ENCODE peak calls at places on chromosome 7, in five cellular contexts. One of them, this sample, is unnamed.

GRCh38 chr7:18402488-18403183 is 92.9 kb upstream of the HDAC9 start:
- DNase-seq in cardiac muscle cell: no peak
- DNase-seq in activated T-helper 9 cell treated with anti-CD3 and anti-CD28 coated beads, Interleukin-2, amount 50 U/mL, for 16 hours: no peak
- DNase-seq in amygdala: no peak
- DNase-seq in fibroblast of the conjunctiva: peak; percentile 5
- DNase-seq in this sample: peak; percentile 10

GRCh38 chr7:107803009-107803581 is at the start of gene SLC26A3:
- DNase-seq in fibroblast of the conjunctiva: no peak
- DNase-seq in cardiac muscle cell: no peak
- DNase-seq in activated T-helper 9 cell treated with anti-CD3 and anti-CD28 coated beads, Interleukin-2, amount 50 U/mL, for 16 hours: no peak
- DNase-seq in amygdala: no peak
- DNase-seq in this sample: no peak

GRCh38 chr7:37481154-37481553 is 32.5 kb upstream of the ELMO1 start:
- DNase-seq in activated T-helper 9 cell treated with anti-CD3 and anti-CD28 coated beads, Interleukin-2, amount 50 U/mL, for 16 hours: no peak
- DNase-seq in fibroblast of the conjunctiva: no peak
- DNase-seq in cardiac muscle cell: no peak
- DNase-seq in amygdala: no peak
- DNase-seq in this sample: no peak

GRCh38 chr7:15751191-15751701 is 64.8 kb upstream of the MEOX2 start:
- DNase-seq in cardiac muscle cell: no peak
- DNase-seq in activated T-helper 9 cell treated with anti-CD3 and anti-CD28 coated beads, Interleukin-2, amount 50 U/mL, for 16 hours: no peak
- DNase-seq in amygdala: no peak
- DNase-seq in fibroblast of the conjunctiva: no peak
- DNase-seq in this sample: no peak

GRCh38 chr7:91039033-91039432 is 225.2 kb upstream of the FZD1 start:
- DNase-seq in fibroblast of the conjunctiva: no peak
- DNase-seq in cardiac muscle cell: no peak
- DNase-seq in activated T-helper 9 cell treated with anti-CD3 and anti-CD28 coated beads, Interleukin-2, amount 50 U/mL, for 16 hours: no peak
- DNase-seq in amygdala: no peak
- DNase-seq in this sample: no peak

GRCh38 chr7:110573862-110574528 is 516.9 kb upstream of the LRRN3 start:
- DNase-seq in amygdala: no peak
- DNase-seq in activated T-helper 9 cell treated with anti-CD3 and anti-CD28 coated beads, Interleukin-2, amount 50 U/mL, for 16 hours: no peak
- DNase-seq in cardiac muscle cell: no peak
- DNase-seq in fibroblast of the conjunctiva: peak; percentile 1
- DNase-seq in this sample: no peak

GRCh38 chr7:115635367-115635766 is 395.2 kb downstream of the TFEC start:
- DNase-seq in activated T-helper 9 cell treated with anti-CD3 and anti-CD28 coated beads, Interleukin-2, amount 50 U/mL, for 16 hours: no peak
- DNase-seq in fibroblast of the conjunctiva: peak; percentile 16
- DNase-seq in amygdala: no peak
- DNase-seq in cardiac muscle cell: no peak
- DNase-seq in this sample: no peak

GRCh38 chr7:101854084-101854865 is 36.8 kb downstream of the CUX1 start:
- DNase-seq in fibroblast of the conjunctiva: no peak
- DNase-seq in cardiac muscle cell: no peak
- DNase-seq in amygdala: no peak
- DNase-seq in activated T-helper 9 cell treated with anti-CD3 and anti-CD28 coated beads, Interleukin-2, amount 50 U/mL, for 16 hours: no peak
- DNase-seq in this sample: no peak

GRCh38 chr7:112157072-112157471 is 49.1 kb downstream of the DOCK4 start:
- DNase-seq in amygdala: no peak
- DNase-seq in fibroblast of the conjunctiva: no peak
- DNase-seq in cardiac muscle cell: no peak
- DNase-seq in activated T-helper 9 cell treated with anti-CD3 and anti-CD28 coated beads, Interleukin-2, amount 50 U/mL, for 16 hours: no peak
- DNase-seq in this sample: no peak

GRCh38 chr7:18829518-18830252 is 287.8 kb downstream of the TWIST1 start:
- DNase-seq in fibroblast of the conjunctiva: peak; percentile 74
- DNase-seq in amygdala: no peak
- DNase-seq in activated T-helper 9 cell treated with anti-CD3 and anti-CD28 coated beads, Interleukin-2, amount 50 U/mL, for 16 hours: no peak
- DNase-seq in cardiac muscle cell: no peak
- DNase-seq in this sample: peak; percentile 10

GRCh38 chr7:41924798-41925197 is 221.9 kb upstream of the INHBA start:
- DNase-seq in activated T-helper 9 cell treated with anti-CD3 and anti-CD28 coated beads, Interleukin-2, amount 50 U/mL, for 16 hours: no peak
- DNase-seq in amygdala: no peak
- DNase-seq in cardiac muscle cell: no peak
- DNase-seq in fibroblast of the conjunctiva: no peak
- DNase-seq in this sample: no peak

GRCh38 chr7:4661871-4662270 is 20.2 kb upstream of the FOXK1 start:
- DNase-seq in fibroblast of the conjunctiva: no peak
- DNase-seq in activated T-helper 9 cell treated with anti-CD3 and anti-CD28 coated beads, Interleukin-2, amount 50 U/mL, for 16 hours: no peak
- DNase-seq in amygdala: no peak
- DNase-seq in cardiac muscle cell: no peak
- DNase-seq in this sample: peak; percentile 70

GRCh38 chr7:46651561-46652088 is 730.6 kb upstream of the IGFBP3 start:
- DNase-seq in activated T-helper 9 cell treated with anti-CD3 and anti-CD28 coated beads, Interleukin-2, amount 50 U/mL, for 16 hours: no peak
- DNase-seq in amygdala: no peak
- DNase-seq in cardiac muscle cell: peak; percentile 9
- DNase-seq in fibroblast of the conjunctiva: no peak
- DNase-seq in this sample: no peak

GRCh38 chr7:87448427-87448826 is 27.1 kb downstream of the ABCB4 start:
- DNase-seq in activated T-helper 9 cell treated with anti-CD3 and anti-CD28 coated beads, Interleukin-2, amount 50 U/mL, for 16 hours: no peak
- DNase-seq in amygdala: no peak
- DNase-seq in fibroblast of the conjunctiva: no peak
- DNase-seq in cardiac muscle cell: no peak
- DNase-seq in this sample: no peak

GRCh38 chr7:3176112-3176836 is 124.8 kb upstream of the SDK1 start:
- DNase-seq in amygdala: no peak
- DNase-seq in activated T-helper 9 cell treated with anti-CD3 and anti-CD28 coated beads, Interleukin-2, amount 50 U/mL, for 16 hours: no peak
- DNase-seq in cardiac muscle cell: no peak
- DNase-seq in fibroblast of the conjunctiva: no peak
- DNase-seq in this sample: no peak

GRCh38 chr7:2621948-2622640 is 9.7 kb upstream of the TTYH3 start:
- DNase-seq in activated T-helper 9 cell treated with anti-CD3 and anti-CD28 coated beads, Interleukin-2, amount 50 U/mL, for 16 hours: no peak
- DNase-seq in amygdala: no peak
- DNase-seq in fibroblast of the conjunctiva: no peak
- DNase-seq in cardiac muscle cell: peak; percentile 96
- DNase-seq in this sample: no peak

GRCh38 chr7:132030161-132030568 is 473.7 kb upstream of the PODXL start:
- DNase-seq in cardiac muscle cell: peak; percentile 34
- DNase-seq in amygdala: no peak
- DNase-seq in fibroblast of the conjunctiva: no peak
- DNase-seq in activated T-helper 9 cell treated with anti-CD3 and anti-CD28 coated beads, Interleukin-2, amount 50 U/mL, for 16 hours: no peak
- DNase-seq in this sample: no peak

GRCh38 chr7:102028206-102028826 is 210.9 kb downstream of the CUX1 start:
- DNase-seq in amygdala: no peak
- DNase-seq in activated T-helper 9 cell treated with anti-CD3 and anti-CD28 coated beads, Interleukin-2, amount 50 U/mL, for 16 hours: no peak
- DNase-seq in fibroblast of the conjunctiva: no peak
- DNase-seq in cardiac muscle cell: no peak
- DNase-seq in this sample: no peak

GRCh38 chr7:121019018-121019417 is 30.5 kb downstream of the CPED1 start:
- DNase-seq in cardiac muscle cell: no peak
- DNase-seq in activated T-helper 9 cell treated with anti-CD3 and anti-CD28 coated beads, Interleukin-2, amount 50 U/mL, for 16 hours: no peak
- DNase-seq in amygdala: no peak
- DNase-seq in fibroblast of the conjunctiva: no peak
- DNase-seq in this sample: no peak

GRCh38 chr7:135731131-135731530 is 3.1 kb upstream of the SLC13A4 start:
- DNase-seq in amygdala: no peak
- DNase-seq in activated T-helper 9 cell treated with anti-CD3 and anti-CD28 coated beads, Interleukin-2, amount 50 U/mL, for 16 hours: no peak
- DNase-seq in fibroblast of the conjunctiva: no peak
- DNase-seq in cardiac muscle cell: no peak
- DNase-seq in this sample: no peak

GRCh38 chr7:51324206-51324884 is 7.7 kb upstream of the COBL start:
- DNase-seq in amygdala: no peak
- DNase-seq in activated T-helper 9 cell treated with anti-CD3 and anti-CD28 coated beads, Interleukin-2, amount 50 U/mL, for 16 hours: no peak
- DNase-seq in cardiac muscle cell: no peak
- DNase-seq in fibroblast of the conjunctiva: peak; percentile 1
- DNase-seq in this sample: no peak

GRCh38 chr7:55006499-55006898 is 12.3 kb upstream of the EGFR start:
- DNase-seq in fibroblast of the conjunctiva: no peak
- DNase-seq in activated T-helper 9 cell treated with anti-CD3 and anti-CD28 coated beads, Interleukin-2, amount 50 U/mL, for 16 hours: no peak
- DNase-seq in amygdala: no peak
- DNase-seq in cardiac muscle cell: no peak
- DNase-seq in this sample: no peak

GRCh38 chr7:36605261-36605660 is 119.0 kb downstream of the AOAH start:
- DNase-seq in fibroblast of the conjunctiva: no peak
- DNase-seq in cardiac muscle cell: no peak
- DNase-seq in amygdala: peak; percentile 10
- DNase-seq in activated T-helper 9 cell treated with anti-CD3 and anti-CD28 coated beads, Interleukin-2, amount 50 U/mL, for 16 hours: no peak
- DNase-seq in this sample: no peak

GRCh38 chr7:38318803-38319416 is 45.5 kb upstream of the TARP start:
- DNase-seq in amygdala: no peak
- DNase-seq in cardiac muscle cell: peak; percentile 56
- DNase-seq in fibroblast of the conjunctiva: peak; percentile 52
- DNase-seq in activated T-helper 9 cell treated with anti-CD3 and anti-CD28 coated beads, Interleukin-2, amount 50 U/mL, for 16 hours: no peak
- DNase-seq in this sample: peak; percentile 69

GRCh38 chr7:36415104-36415503 is 25.4 kb downstream of the ANLN start:
- DNase-seq in fibroblast of the conjunctiva: no peak
- DNase-seq in amygdala: no peak
- DNase-seq in activated T-helper 9 cell treated with anti-CD3 and anti-CD28 coated beads, Interleukin-2, amount 50 U/mL, for 16 hours: no peak
- DNase-seq in cardiac muscle cell: no peak
- DNase-seq in this sample: no peak

GRCh38 chr7:75814407-75814947 is 871 bp upstream of the CCL24 start:
- DNase-seq in amygdala: no peak
- DNase-seq in fibroblast of the conjunctiva: no peak
- DNase-seq in activated T-helper 9 cell treated with anti-CD3 and anti-CD28 coated beads, Interleukin-2, amount 50 U/mL, for 16 hours: no peak
- DNase-seq in cardiac muscle cell: no peak
- DNase-seq in this sample: peak; percentile 58

GRCh38 chr7:116354546-116355422 is 144.4 kb downstream of the TES start:
- DNase-seq in cardiac muscle cell: peak; percentile 62
- DNase-seq in fibroblast of the conjunctiva: peak; percentile 95
- DNase-seq in activated T-helper 9 cell treated with anti-CD3 and anti-CD28 coated beads, Interleukin-2, amount 50 U/mL, for 16 hours: no peak
- DNase-seq in amygdala: no peak
- DNase-seq in this sample: peak; percentile 95